ENCODE peak calls at places on chromosomes 4 and X, in ten cellular contexts. One of them, this sample, is unnamed.

GRCh38 chr4:138494931-138495330 is 252.8 kb upstream of the SLC7A11 start:
- DNase-seq in K562: no peak
- DNase-seq in endodermal cell: peak; percentile 77
- DNase-seq in coronary artery: no peak
- DNase-seq in AG04449: no peak
- DNase-seq in nephron progenitor cell: peak; percentile 2
- DNase-seq in glutamatergic neuron: no peak
- DNase-seq in thoracic aorta: no peak
- DNase-seq in left ventricle myocardium inferior: no peak
- DNase-seq in BJ: no peak
- DNase-seq in this sample: peak; percentile 19

GRCh38 chr4:158793021-158793420 is 24.2 kb downstream of the FNIP2 start:
- DNase-seq in K562: no peak
- DNase-seq in endodermal cell: no peak
- DNase-seq in coronary artery: no peak
- DNase-seq in AG04449: no peak
- DNase-seq in nephron progenitor cell: no peak
- DNase-seq in glutamatergic neuron: no peak
- DNase-seq in thoracic aorta: no peak
- DNase-seq in left ventricle myocardium inferior: no peak
- DNase-seq in BJ: no peak
- DNase-seq in this sample: no peak

GRCh38 chr4:173526724-173527102 is 3.3 kb downstream of the HAND2 start:
- DNase-seq in K562: no peak
- DNase-seq in endodermal cell: no peak
- DNase-seq in coronary artery: no peak
- DNase-seq in AG04449: no peak
- DNase-seq in nephron progenitor cell: no peak
- DNase-seq in glutamatergic neuron: no peak
- DNase-seq in thoracic aorta: no peak
- DNase-seq in left ventricle myocardium inferior: no peak
- DNase-seq in BJ: no peak
- DNase-seq in this sample: no peak

GRCh38 chrX:55546956-55547355 is 57.3 kb upstream of the USP51 start:
- DNase-seq in K562: no peak
- DNase-seq in endodermal cell: no peak
- DNase-seq in coronary artery: no peak
- DNase-seq in AG04449: no peak
- DNase-seq in nephron progenitor cell: no peak
- DNase-seq in glutamatergic neuron: no peak
- DNase-seq in thoracic aorta: no peak
- DNase-seq in left ventricle myocardium inferior: no peak
- DNase-seq in BJ: no peak
- DNase-seq in this sample: no peak

GRCh38 chrX:80578518-80579105 is 158.4 kb downstream of the TENT5D start:
- DNase-seq in K562: peak; percentile 19
- DNase-seq in endodermal cell: no peak
- DNase-seq in coronary artery: no peak
- DNase-seq in AG04449: no peak
- DNase-seq in nephron progenitor cell: no peak
- DNase-seq in glutamatergic neuron: no peak
- DNase-seq in thoracic aorta: no peak
- DNase-seq in left ventricle myocardium inferior: no peak
- DNase-seq in BJ: no peak
- DNase-seq in this sample: no peak

GRCh38 chrX:46327229-46328081 is 217.8 kb downstream of the ZNF674 start:
- DNase-seq in K562: no peak
- DNase-seq in endodermal cell: peak; percentile 95
- DNase-seq in coronary artery: no peak
- DNase-seq in AG04449: no peak
- DNase-seq in nephron progenitor cell: peak; percentile 53
- DNase-seq in glutamatergic neuron: no peak
- DNase-seq in thoracic aorta: no peak
- DNase-seq in left ventricle myocardium inferior: peak; percentile 15
- DNase-seq in BJ: no peak
- DNase-seq in this sample: peak; percentile 27

GRCh38 chrX:23825675-23826074 is 42.7 kb downstream of the SAT1 start:
- DNase-seq in K562: no peak
- DNase-seq in endodermal cell: no peak
- DNase-seq in coronary artery: no peak
- DNase-seq in AG04449: no peak
- DNase-seq in nephron progenitor cell: no peak
- DNase-seq in glutamatergic neuron: no peak
- DNase-seq in thoracic aorta: no peak
- DNase-seq in left ventricle myocardium inferior: no peak
- DNase-seq in BJ: no peak
- DNase-seq in this sample: no peak

GRCh38 chr4:100736651-100737450 is 219.0 kb upstream of the EMCN start:
- DNase-seq in K562: no peak
- DNase-seq in endodermal cell: no peak
- DNase-seq in coronary artery: no peak
- DNase-seq in AG04449: no peak
- DNase-seq in nephron progenitor cell: no peak
- DNase-seq in glutamatergic neuron: no peak
- DNase-seq in thoracic aorta: no peak
- DNase-seq in left ventricle myocardium inferior: no peak
- DNase-seq in BJ: peak; percentile 32
- DNase-seq in this sample: no peak

GRCh38 chrX:138761380-138761779 is 49.9 kb upstream of the FGF13 start:
- DNase-seq in K562: no peak
- DNase-seq in endodermal cell: no peak
- DNase-seq in coronary artery: no peak
- DNase-seq in AG04449: no peak
- DNase-seq in nephron progenitor cell: no peak
- DNase-seq in glutamatergic neuron: no peak
- DNase-seq in thoracic aorta: no peak
- DNase-seq in left ventricle myocardium inferior: no peak
- DNase-seq in BJ: no peak
- DNase-seq in this sample: no peak

GRCh38 chr4:159297088-159297487 is 194.2 kb downstream of the RAPGEF2 start:
- DNase-seq in K562: no peak
- DNase-seq in endodermal cell: no peak
- DNase-seq in coronary artery: no peak
- DNase-seq in AG04449: no peak
- DNase-seq in nephron progenitor cell: no peak
- DNase-seq in glutamatergic neuron: no peak
- DNase-seq in thoracic aorta: no peak
- DNase-seq in left ventricle myocardium inferior: no peak
- DNase-seq in BJ: no peak
- DNase-seq in this sample: no peak

GRCh38 chr4:183261953-183262775 is 57.9 kb downstream of the CLDN22 start:
- DNase-seq in K562: peak; percentile 70
- DNase-seq in endodermal cell: peak; percentile 93
- DNase-seq in coronary artery: peak; percentile 80
- DNase-seq in AG04449: peak; percentile 29
- DNase-seq in nephron progenitor cell: peak; percentile 87
- DNase-seq in glutamatergic neuron: peak; percentile 86
- DNase-seq in thoracic aorta: peak; percentile 59
- DNase-seq in left ventricle myocardium inferior: peak; percentile 62
- DNase-seq in BJ: no peak
- DNase-seq in this sample: peak; percentile 82

GRCh38 chrX:2761246-2761645 is 9.4 kb downstream of the XG start:
- DNase-seq in K562: no peak
- DNase-seq in endodermal cell: no peak
- DNase-seq in coronary artery: no peak
- DNase-seq in AG04449: no peak
- DNase-seq in nephron progenitor cell: no peak
- DNase-seq in glutamatergic neuron: no peak
- DNase-seq in thoracic aorta: no peak
- DNase-seq in left ventricle myocardium inferior: no peak
- DNase-seq in BJ: no peak
- DNase-seq in this sample: no peak

GRCh38 chr4:3388461-3389185 is 53.1 kb upstream of the HGFAC start:
- DNase-seq in K562: no peak
- DNase-seq in endodermal cell: peak; percentile 59
- DNase-seq in coronary artery: no peak
- DNase-seq in AG04449: peak; percentile 44
- DNase-seq in nephron progenitor cell: peak; percentile 75
- DNase-seq in glutamatergic neuron: no peak
- DNase-seq in thoracic aorta: no peak
- DNase-seq in left ventricle myocardium inferior: peak; percentile 15
- DNase-seq in BJ: peak; percentile 68
- DNase-seq in this sample: no peak

GRCh38 chrX:2147928-2148327 is 352.8 kb downstream of the DHRSX start:
- DNase-seq in K562: no peak
- DNase-seq in endodermal cell: no peak
- DNase-seq in coronary artery: no peak
- DNase-seq in AG04449: no peak
- DNase-seq in nephron progenitor cell: no peak
- DNase-seq in glutamatergic neuron: no peak
- DNase-seq in thoracic aorta: no peak
- DNase-seq in left ventricle myocardium inferior: no peak
- DNase-seq in BJ: no peak
- DNase-seq in this sample: no peak

DNA sequence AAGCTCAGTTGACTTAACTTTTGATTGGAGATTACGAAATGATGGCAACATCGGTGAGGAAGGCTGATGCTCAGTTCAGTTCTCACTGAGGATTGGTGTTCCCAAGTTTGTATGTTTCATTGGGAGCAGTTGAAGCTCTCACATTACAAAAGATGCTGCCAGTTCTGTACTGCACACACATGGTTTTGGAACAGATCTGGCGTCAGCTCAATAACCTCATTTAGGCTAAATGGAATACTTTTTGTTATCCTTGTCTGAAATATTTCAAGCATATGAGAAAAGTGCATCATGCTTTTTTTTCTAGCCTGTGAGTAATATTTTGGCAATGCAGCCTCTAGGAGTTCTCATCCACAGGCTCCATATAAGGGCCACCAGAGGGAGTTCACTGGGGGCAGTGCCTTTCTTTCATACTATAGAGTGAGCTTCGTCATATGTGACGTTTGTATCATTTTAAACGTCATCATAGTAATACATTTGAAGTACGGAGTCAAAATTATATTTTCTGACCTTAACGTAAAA is 4.1 kb downstream of the ENPEP start:
- DNase-seq in K562: no peak
- DNase-seq in endodermal cell: no peak
- DNase-seq in coronary artery: no peak
- DNase-seq in AG04449: peak; percentile 99
- DNase-seq in nephron progenitor cell: no peak
- DNase-seq in glutamatergic neuron: no peak
- DNase-seq in thoracic aorta: no peak
- DNase-seq in left ventricle myocardium inferior: no peak
- DNase-seq in BJ: peak; percentile 98
- DNase-seq in this sample: no peak
- TF ChIP-seq CTCF in K562: peak; percentile 40
- TF ChIP-seq CTCF in endodermal cell: peak; percentile 74
- TF ChIP-seq CTCF in coronary artery: no peak
- TF ChIP-seq CTCF in AG04449: peak; percentile 52
- TF ChIP-seq CTCF in nephron progenitor cell: no peak
- TF ChIP-seq CTCF in glutamatergic neuron: peak; percentile 16
- TF ChIP-seq CTCF in thoracic aorta: no peak
- TF ChIP-seq CTCF in left ventricle myocardium inferior: peak; percentile 34
- TF ChIP-seq CTCF in BJ: peak; percentile 71
- TF ChIP-seq CTCF in this sample: no peak

DNA sequence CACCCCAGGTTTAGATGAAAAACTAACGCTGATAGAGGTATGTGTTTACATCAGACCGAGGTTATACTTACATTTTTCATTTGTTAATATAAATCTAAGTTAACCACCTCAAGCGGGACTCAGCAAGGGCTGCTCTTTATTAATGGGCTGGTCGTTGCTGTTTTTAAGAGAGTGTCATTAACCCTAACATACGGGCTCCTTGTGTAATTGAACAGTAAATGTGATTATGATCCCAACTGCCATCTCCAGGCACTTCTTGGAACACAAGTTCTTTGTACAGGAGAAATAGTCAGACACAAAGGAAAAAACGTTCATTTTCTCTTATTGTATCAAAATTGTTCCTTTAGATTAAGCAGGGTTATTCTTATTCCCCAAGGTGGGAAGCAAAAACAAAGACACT is 95.7 kb downstream of the RASL11B start:
- DNase-seq in K562: no peak
- DNase-seq in endodermal cell: no peak
- DNase-seq in coronary artery: no peak
- DNase-seq in AG04449: no peak
- DNase-seq in nephron progenitor cell: no peak
- DNase-seq in glutamatergic neuron: no peak
- DNase-seq in thoracic aorta: no peak
- DNase-seq in left ventricle myocardium inferior: no peak
- DNase-seq in BJ: no peak
- DNase-seq in this sample: no peak
- TF ChIP-seq CTCF in K562: no peak
- TF ChIP-seq CTCF in endodermal cell: no peak
- TF ChIP-seq CTCF in coronary artery: no peak
- TF ChIP-seq CTCF in AG04449: no peak
- TF ChIP-seq CTCF in nephron progenitor cell: no peak
- TF ChIP-seq CTCF in glutamatergic neuron: no peak
- TF ChIP-seq CTCF in thoracic aorta: no peak
- TF ChIP-seq CTCF in left ventricle myocardium inferior: peak; percentile 18
- TF ChIP-seq CTCF in BJ: no peak
- TF ChIP-seq CTCF in this sample: no peak

DNA sequence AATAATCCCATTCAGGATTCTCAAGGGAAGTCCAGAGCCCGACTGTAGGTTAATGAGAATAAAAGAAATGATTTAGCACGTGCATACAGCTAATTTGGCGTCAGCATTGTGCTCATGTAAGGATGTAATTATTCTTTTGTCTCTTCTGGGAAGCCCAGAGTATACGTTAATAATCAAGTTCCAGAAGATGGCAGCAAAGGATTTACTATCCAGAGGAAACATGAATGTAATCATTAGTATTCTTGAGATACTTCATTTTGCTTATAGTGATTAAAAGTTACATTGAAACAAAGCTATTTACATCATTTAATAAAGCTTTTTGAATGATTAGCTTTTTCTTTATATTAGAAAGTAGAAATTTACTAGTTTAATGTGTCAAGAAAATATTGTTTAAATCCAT is 27.1 kb upstream of the MAP9 start:
- DNase-seq in K562: no peak
- DNase-seq in endodermal cell: no peak
- DNase-seq in coronary artery: no peak
- DNase-seq in AG04449: no peak
- DNase-seq in nephron progenitor cell: no peak
- DNase-seq in glutamatergic neuron: no peak
- DNase-seq in thoracic aorta: no peak
- DNase-seq in left ventricle myocardium inferior: no peak
- DNase-seq in BJ: no peak
- DNase-seq in this sample: no peak
- TF ChIP-seq CTCF in K562: no peak
- TF ChIP-seq CTCF in endodermal cell: peak; percentile 65
- TF ChIP-seq CTCF in coronary artery: no peak
- TF ChIP-seq CTCF in AG04449: no peak
- TF ChIP-seq CTCF in nephron progenitor cell: no peak
- TF ChIP-seq CTCF in glutamatergic neuron: no peak
- TF ChIP-seq CTCF in thoracic aorta: peak; percentile 29
- TF ChIP-seq CTCF in left ventricle myocardium inferior: peak; percentile 65
- TF ChIP-seq CTCF in BJ: peak; percentile 21
- TF ChIP-seq CTCF in this sample: no peak

DNA sequence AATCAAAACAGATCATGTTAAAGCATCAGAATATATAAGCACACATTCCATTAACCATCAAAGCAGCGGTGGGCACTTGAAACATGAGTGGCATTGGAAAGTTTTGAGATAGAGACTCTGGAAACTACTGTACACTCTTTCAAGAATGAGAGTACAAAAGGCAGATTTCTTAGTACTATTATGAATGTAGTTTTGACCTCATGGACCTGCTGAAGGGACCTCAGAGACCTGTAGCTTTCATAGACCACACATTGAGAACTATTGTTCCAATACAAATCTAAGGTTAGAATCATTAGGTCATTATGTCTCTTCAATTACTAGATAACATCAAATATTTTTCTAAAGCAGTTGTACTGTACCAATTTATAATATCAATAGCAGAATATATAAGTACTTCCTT is 283.6 kb downstream of the RPA4 start:
- DNase-seq in K562: no peak
- DNase-seq in endodermal cell: no peak
- DNase-seq in coronary artery: no peak
- DNase-seq in AG04449: no peak
- DNase-seq in nephron progenitor cell: no peak
- DNase-seq in glutamatergic neuron: no peak
- DNase-seq in thoracic aorta: no peak
- DNase-seq in left ventricle myocardium inferior: no peak
- DNase-seq in BJ: no peak
- DNase-seq in this sample: no peak
- TF ChIP-seq CTCF in K562: no peak
- TF ChIP-seq CTCF in endodermal cell: no peak
- TF ChIP-seq CTCF in coronary artery: no peak
- TF ChIP-seq CTCF in AG04449: no peak
- TF ChIP-seq CTCF in nephron progenitor cell: no peak
- TF ChIP-seq CTCF in glutamatergic neuron: no peak
- TF ChIP-seq CTCF in thoracic aorta: no peak
- TF ChIP-seq CTCF in left ventricle myocardium inferior: no peak
- TF ChIP-seq CTCF in BJ: no peak
- TF ChIP-seq CTCF in this sample: no peak